ENCODE peak calls at places on chromosomes 3 and 15, in six cellular contexts. One of them, this sample, is unnamed.

GRCh38 chr3:36965440-36965839 is 20.6 kb upstream of the TRANK1 start:
- DNase-seq in tibial artery: no peak
- DNase-seq in fibroblast of lung: no peak
- DNase-seq in CD8-positive, alpha-beta T cell: no peak
- DNase-seq in body of pancreas: no peak
- DNase-seq in kidney: no peak
- DNase-seq in this sample: no peak

GRCh38 chr15:88647362-88648105 is 8.7 kb downstream of the ISG20 start:
- DNase-seq in tibial artery: no peak
- DNase-seq in fibroblast of lung: no peak
- DNase-seq in CD8-positive, alpha-beta T cell: no peak
- DNase-seq in body of pancreas: peak
- DNase-seq in kidney: no peak
- DNase-seq in this sample: no peak

GRCh38 chr3:101900736-101901135 is 51.4 kb downstream of the NFKBIZ start:
- DNase-seq in tibial artery: no peak
- DNase-seq in fibroblast of lung: no peak
- DNase-seq in CD8-positive, alpha-beta T cell: no peak
- DNase-seq in body of pancreas: no peak
- DNase-seq in kidney: no peak
- DNase-seq in this sample: no peak

GRCh38 chr3:191499307-191500125 is 38.6 kb downstream of the PYDC2 start:
- DNase-seq in tibial artery: no peak
- DNase-seq in fibroblast of lung: peak
- DNase-seq in CD8-positive, alpha-beta T cell: no peak
- DNase-seq in body of pancreas: peak
- DNase-seq in kidney: peak
- DNase-seq in this sample: no peak

GRCh38 chr3:144843099-144843498 is 871.5 kb downstream of the DIPK2A start:
- DNase-seq in tibial artery: no peak
- DNase-seq in fibroblast of lung: peak
- DNase-seq in CD8-positive, alpha-beta T cell: no peak
- DNase-seq in body of pancreas: no peak
- DNase-seq in kidney: no peak
- DNase-seq in this sample: no peak

GRCh38 chr15:44102675-44103254 is 92.3 kb downstream of the FRMD5 start:
- DNase-seq in tibial artery: peak
- DNase-seq in fibroblast of lung: peak
- DNase-seq in CD8-positive, alpha-beta T cell: no peak
- DNase-seq in body of pancreas: peak
- DNase-seq in kidney: no peak
- DNase-seq in this sample: no peak

GRCh38 chr3:142040941-142041575 is 108.3 kb downstream of the TFDP2 start:
- DNase-seq in tibial artery: no peak
- DNase-seq in fibroblast of lung: no peak
- DNase-seq in CD8-positive, alpha-beta T cell: no peak
- DNase-seq in body of pancreas: no peak
- DNase-seq in kidney: no peak
- DNase-seq in this sample: no peak

GRCh38 chr3:51709004-51709420 is 2.1 kb downstream of the GRM2 start:
- DNase-seq in tibial artery: peak
- DNase-seq in fibroblast of lung: no peak
- DNase-seq in CD8-positive, alpha-beta T cell: no peak
- DNase-seq in body of pancreas: peak
- DNase-seq in kidney: peak
- DNase-seq in this sample: no peak

GRCh38 chr3:57046120-57046519 is 14.3 kb upstream of the SPATA12 start:
- DNase-seq in tibial artery: no peak
- DNase-seq in fibroblast of lung: no peak
- DNase-seq in CD8-positive, alpha-beta T cell: no peak
- DNase-seq in body of pancreas: no peak
- DNase-seq in kidney: no peak
- DNase-seq in this sample: no peak

GRCh38 chr3:129793947-129794318 is 99.6 kb downstream of the TMCC1 start:
- DNase-seq in tibial artery: peak
- DNase-seq in fibroblast of lung: no peak
- DNase-seq in CD8-positive, alpha-beta T cell: no peak
- DNase-seq in body of pancreas: no peak
- DNase-seq in kidney: peak
- DNase-seq in this sample: no peak

GRCh38 chr3:101676219-101676764 is 640 bp downstream of the ZBTB11 start:
- DNase-seq in tibial artery: peak
- DNase-seq in fibroblast of lung: peak
- DNase-seq in CD8-positive, alpha-beta T cell: peak
- DNase-seq in body of pancreas: peak
- DNase-seq in kidney: peak
- DNase-seq in this sample: peak

GRCh38 chr3:56781762-56782161 is 20.0 kb downstream of the ARHGEF3 start:
- DNase-seq in tibial artery: no peak
- DNase-seq in fibroblast of lung: no peak
- DNase-seq in CD8-positive, alpha-beta T cell: no peak
- DNase-seq in body of pancreas: no peak
- DNase-seq in kidney: no peak
- DNase-seq in this sample: no peak

GRCh38 chr15:57534279-57534678 is 57.4 kb upstream of the MYZAP start:
- DNase-seq in tibial artery: no peak
- DNase-seq in fibroblast of lung: no peak
- DNase-seq in CD8-positive, alpha-beta T cell: no peak
- DNase-seq in body of pancreas: no peak
- DNase-seq in kidney: no peak
- DNase-seq in this sample: no peak

GRCh38 chr15:100602822-100603393 is 519 bp downstream of the ASB7 start:
- DNase-seq in tibial artery: no peak
- DNase-seq in fibroblast of lung: no peak
- DNase-seq in CD8-positive, alpha-beta T cell: peak
- DNase-seq in body of pancreas: peak
- DNase-seq in kidney: no peak
- DNase-seq in this sample: peak

GRCh38 chr15:33467816-33468163 is 157.0 kb downstream of the RYR3 start:
- DNase-seq in tibial artery: no peak
- DNase-seq in fibroblast of lung: no peak
- DNase-seq in CD8-positive, alpha-beta T cell: no peak
- DNase-seq in body of pancreas: no peak
- DNase-seq in kidney: no peak
- DNase-seq in this sample: no peak

DNA sequence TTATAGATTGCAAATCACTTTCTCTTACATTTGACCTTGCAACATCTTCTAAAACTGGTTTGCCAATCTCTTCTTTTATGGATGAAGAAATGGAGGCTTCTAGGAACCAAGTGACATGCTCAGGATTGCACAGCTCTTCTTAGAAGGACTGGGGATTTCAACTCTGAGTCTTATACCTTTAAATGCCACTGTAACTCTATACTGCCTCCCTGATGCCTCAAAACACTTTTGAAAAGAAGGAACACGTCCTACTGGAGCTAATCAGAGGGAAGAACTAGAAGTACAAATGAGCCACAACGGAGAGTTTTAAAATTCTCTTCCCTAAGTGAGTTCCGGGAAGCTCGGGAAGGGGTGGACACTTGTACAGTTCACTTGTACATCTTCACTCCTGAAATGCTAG is 973 bp upstream of the MITF start:
- DNase-seq in tibial artery: no peak
- DNase-seq in fibroblast of lung: peak
- DNase-seq in CD8-positive, alpha-beta T cell: no peak
- DNase-seq in body of pancreas: no peak
- DNase-seq in kidney: no peak
- DNase-seq in this sample: no peak
- H3K4me3 ChIP-seq in tibial artery: peak
- H3K4me3 ChIP-seq in fibroblast of lung: peak
- H3K4me3 ChIP-seq in CD8-positive, alpha-beta T cell: no peak
- H3K4me3 ChIP-seq in body of pancreas: peak
- H3K4me3 ChIP-seq in kidney: peak
- H3K4me3 ChIP-seq in this sample: no peak

GRCh38 chr3:13879102-13879945 is 547 bp downstream of the WNT7A start:
- DNase-seq in tibial artery: no peak
- DNase-seq in fibroblast of lung: no peak
- DNase-seq in CD8-positive, alpha-beta T cell: no peak
- DNase-seq in body of pancreas: no peak
- DNase-seq in kidney: peak
- DNase-seq in this sample: peak
- H3K27ac ChIP-seq in tibial artery: no peak
- H3K27ac ChIP-seq in fibroblast of lung: no peak
- H3K27ac ChIP-seq in CD8-positive, alpha-beta T cell: peak
- H3K27ac ChIP-seq in body of pancreas: no peak
- H3K27ac ChIP-seq in kidney: no peak
- H3K27ac ChIP-seq in this sample: peak

DNA sequence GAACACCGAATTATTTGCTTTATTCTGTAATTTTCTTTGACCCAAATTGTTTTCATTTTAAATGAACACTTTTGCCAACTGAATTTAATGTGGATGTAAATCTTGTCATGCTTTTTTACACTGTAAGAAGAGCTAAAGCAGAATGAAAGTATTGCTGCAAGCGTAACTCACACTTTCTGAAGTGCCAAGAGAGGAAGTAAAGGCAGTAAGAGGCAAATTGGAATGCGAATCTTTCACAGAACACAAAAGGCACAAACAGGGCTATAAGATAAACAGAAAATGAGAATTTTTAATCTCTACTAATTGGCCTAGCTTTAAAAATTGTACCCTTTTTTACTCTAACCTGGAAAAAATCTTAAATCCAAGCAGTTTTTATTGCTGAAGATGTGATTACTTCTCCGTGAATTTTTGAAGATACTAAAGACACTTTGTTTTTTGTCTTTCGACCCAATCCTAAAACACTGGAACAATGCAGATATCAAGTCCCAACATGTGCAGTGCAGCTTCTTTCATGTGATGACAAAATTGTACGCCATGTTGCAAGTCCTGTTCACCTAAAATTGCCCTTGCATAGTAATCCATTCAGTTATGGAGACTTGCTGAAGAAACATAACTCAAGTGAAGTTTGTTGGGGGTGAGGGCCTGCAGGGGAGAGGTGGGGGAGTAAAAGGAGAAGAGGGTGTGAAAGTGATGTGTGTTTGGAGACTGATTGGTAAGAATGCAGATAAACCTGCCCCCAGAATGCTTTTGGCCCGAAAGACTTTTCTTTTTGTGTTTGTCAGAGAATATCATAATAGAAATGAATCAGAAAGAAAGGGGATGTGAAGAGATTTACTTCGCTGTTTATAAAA is 1.4 kb downstream of the ARID3B start:
- DNase-seq in tibial artery: no peak
- DNase-seq in fibroblast of lung: no peak
- DNase-seq in CD8-positive, alpha-beta T cell: no peak
- DNase-seq in body of pancreas: no peak
- DNase-seq in kidney: no peak
- DNase-seq in this sample: no peak
- H3K4me3 ChIP-seq in tibial artery: peak
- H3K4me3 ChIP-seq in fibroblast of lung: peak
- H3K4me3 ChIP-seq in CD8-positive, alpha-beta T cell: peak
- H3K4me3 ChIP-seq in body of pancreas: no peak
- H3K4me3 ChIP-seq in kidney: peak
- H3K4me3 ChIP-seq in this sample: peak

DNA sequence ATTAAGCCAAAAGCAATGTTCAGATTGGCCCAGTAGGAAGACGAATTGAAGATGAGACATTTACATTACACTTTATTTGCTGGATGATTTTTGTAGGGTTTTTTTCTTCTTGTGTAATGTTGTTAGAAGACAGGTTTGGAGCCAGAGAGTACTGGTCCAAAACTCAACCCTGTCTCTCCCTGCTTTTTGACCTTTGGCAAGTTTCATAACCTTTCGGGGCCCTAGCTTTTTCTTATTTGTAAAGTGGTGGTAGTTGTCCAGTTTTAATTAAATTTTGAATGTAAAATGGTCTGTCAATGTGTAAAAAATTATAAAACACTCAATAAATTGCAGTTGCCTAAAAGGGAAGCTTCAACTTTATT is 29.5 kb downstream of the PDE8A start:
- DNase-seq in tibial artery: no peak
- DNase-seq in fibroblast of lung: no peak
- DNase-seq in CD8-positive, alpha-beta T cell: no peak
- DNase-seq in body of pancreas: no peak
- DNase-seq in kidney: no peak
- DNase-seq in this sample: no peak
- H3K27ac ChIP-seq in tibial artery: peak
- H3K27ac ChIP-seq in fibroblast of lung: no peak
- H3K27ac ChIP-seq in CD8-positive, alpha-beta T cell: no peak
- H3K27ac ChIP-seq in body of pancreas: peak
- H3K27ac ChIP-seq in kidney: peak
- H3K27ac ChIP-seq in this sample: no peak

DNA sequence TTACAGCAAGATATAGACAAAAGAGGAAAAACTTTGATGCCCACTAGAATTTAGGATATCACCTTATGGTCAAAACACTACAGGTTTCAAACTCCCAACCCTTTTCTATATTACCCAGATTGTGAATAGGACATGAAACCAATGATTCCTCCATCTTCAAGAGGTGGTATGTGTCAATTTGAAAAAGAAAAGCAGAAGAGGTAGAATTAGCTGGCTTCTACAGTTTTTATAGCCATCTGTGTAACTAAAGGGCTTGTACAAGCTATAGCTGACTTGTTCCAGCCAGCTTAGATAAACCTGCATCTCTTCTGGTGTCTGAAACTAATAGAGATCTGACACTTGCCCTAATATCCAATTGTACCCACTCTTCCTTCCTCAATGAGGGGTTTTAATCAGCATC is 24.9 kb upstream of the HGD start:
- DNase-seq in tibial artery: no peak
- DNase-seq in fibroblast of lung: no peak
- DNase-seq in CD8-positive, alpha-beta T cell: no peak
- DNase-seq in body of pancreas: no peak
- DNase-seq in kidney: no peak
- DNase-seq in this sample: no peak
- H3K4me3 ChIP-seq in tibial artery: no peak
- H3K4me3 ChIP-seq in fibroblast of lung: no peak
- H3K4me3 ChIP-seq in CD8-positive, alpha-beta T cell: no peak
- H3K4me3 ChIP-seq in body of pancreas: no peak
- H3K4me3 ChIP-seq in kidney: no peak
- H3K4me3 ChIP-seq in this sample: no peak